ENCODE peak calls at places on chromosome 15, in four cellular contexts. One of them, this sample, is unnamed. For H3K4me1, the result is how much of the 10 kb centered on the place peaks cover.

GRCh38 chr15:88658972-88659931 is 20.4 kb downstream of the ISG20 start:
- DNase-seq in HCT116: peak
- DNase-seq in OCI-LY7: no peak
- DNase-seq in SK-N-SH: no peak
- DNase-seq in this sample: no peak

GRCh38 chr15:85874236-85874635 is 79.5 kb upstream of the KLHL25 start:
- DNase-seq in HCT116: no peak
- DNase-seq in OCI-LY7: no peak
- DNase-seq in SK-N-SH: no peak
- DNase-seq in this sample: no peak

GRCh38 chr15:66746231-66746605 is 44.2 kb downstream of the SMAD6 start:
- DNase-seq in HCT116: no peak
- DNase-seq in OCI-LY7: no peak
- DNase-seq in SK-N-SH: no peak
- DNase-seq in this sample: no peak

GRCh38 chr15:91795281-91795680 is 58.2 kb upstream of the SLCO3A1 start:
- DNase-seq in HCT116: no peak
- DNase-seq in OCI-LY7: no peak
- DNase-seq in SK-N-SH: no peak
- DNase-seq in this sample: no peak

GRCh38 chr15:56869573-56869972 is 48.9 kb upstream of the TCF12 start:
- DNase-seq in HCT116: peak
- DNase-seq in OCI-LY7: peak
- DNase-seq in SK-N-SH: peak
- DNase-seq in this sample: peak

GRCh38 chr15:52295421-52295991 is at the start of gene MYO5C:
- DNase-seq in HCT116: peak
- DNase-seq in OCI-LY7: no peak
- DNase-seq in SK-N-SH: peak
- DNase-seq in this sample: peak

GRCh38 chr15:28110416-28110975 is 11.4 kb upstream of the OCA2 start:
- DNase-seq in HCT116: no peak
- DNase-seq in OCI-LY7: no peak
- DNase-seq in SK-N-SH: no peak
- DNase-seq in this sample: no peak

GRCh38 chr15:73981761-73982222 is 10.3 kb downstream of the STOML1 start:
- DNase-seq in HCT116: no peak
- DNase-seq in OCI-LY7: no peak
- DNase-seq in SK-N-SH: no peak
- DNase-seq in this sample: no peak

GRCh38 chr15:32778391-32779176 is 60.8 kb downstream of the GREM1 start:
- DNase-seq in HCT116: no peak
- DNase-seq in OCI-LY7: no peak
- DNase-seq in SK-N-SH: no peak
- DNase-seq in this sample: no peak

GRCh38 chr15:89630974-89631901 is 24.0 kb downstream of the KIF7 start:
- DNase-seq in HCT116: no peak
- DNase-seq in OCI-LY7: no peak
- DNase-seq in SK-N-SH: peak
- DNase-seq in this sample: no peak

GRCh38 chr15:89912674-89913396 is at the start of gene ARPIN:
- DNase-seq in HCT116: no peak
- DNase-seq in OCI-LY7: no peak
- DNase-seq in SK-N-SH: peak
- DNase-seq in this sample: peak

GRCh38 chr15:89095556-89095955 is 7.3 kb downstream of the ABHD2 start:
- DNase-seq in HCT116: no peak
- DNase-seq in OCI-LY7: no peak
- DNase-seq in SK-N-SH: no peak
- DNase-seq in this sample: no peak

GRCh38 chr15:86647810-86648440 is 568.3 kb downstream of the AGBL1 start:
- DNase-seq in HCT116: no peak
- DNase-seq in OCI-LY7: no peak
- DNase-seq in SK-N-SH: no peak
- DNase-seq in this sample: no peak

GRCh38 chr15:84142888-84143337 is 92.7 kb upstream of the GOLGA6L4 start:
- DNase-seq in HCT116: peak
- DNase-seq in OCI-LY7: peak
- DNase-seq in SK-N-SH: peak
- DNase-seq in this sample: peak

GRCh38 chr15:70099966-70100494 is 2.3 kb upstream of the TLE3 start:
- DNase-seq in HCT116: peak
- DNase-seq in OCI-LY7: peak
- DNase-seq in SK-N-SH: no peak
- DNase-seq in this sample: peak

GRCh38 chr15:41494190-41494921 is 682 bp downstream of the ITPKA start:
- DNase-seq in HCT116: no peak
- DNase-seq in OCI-LY7: peak
- DNase-seq in SK-N-SH: peak
- DNase-seq in this sample: peak

GRCh38 chr15:41494922-41495735 is 1.5 kb downstream of the ITPKA start:
- DNase-seq in HCT116: no peak
- DNase-seq in OCI-LY7: peak
- DNase-seq in SK-N-SH: no peak
- DNase-seq in this sample: peak

GRCh38 chr15:41493205-41493901 is at the start of gene ITPKA:
- DNase-seq in HCT116: no peak
- DNase-seq in OCI-LY7: peak
- DNase-seq in SK-N-SH: peak
- DNase-seq in this sample: peak

GRCh38 chr15:41493902-41494189 is 172 bp downstream of the ITPKA start:
- DNase-seq in HCT116: no peak
- DNase-seq in OCI-LY7: no peak
- DNase-seq in SK-N-SH: no peak
- DNase-seq in this sample: no peak

GRCh38 chr15:41495736-41496599 is 2.3 kb downstream of the ITPKA start:
- DNase-seq in HCT116: no peak
- DNase-seq in OCI-LY7: no peak
- DNase-seq in SK-N-SH: peak
- DNase-seq in this sample: peak
- H3K4me3 ChIP-seq in HCT116: no peak
- H3K4me3 ChIP-seq in OCI-LY7: no peak
- H3K4me3 ChIP-seq in SK-N-SH: no peak
- H3K4me3 ChIP-seq in this sample: peak

GRCh38 chr15:31357148-31357547 is 30.5 kb downstream of the KLF13 start:
- DNase-seq in HCT116: no peak
- DNase-seq in OCI-LY7: peak
- DNase-seq in SK-N-SH: no peak
- DNase-seq in this sample: no peak

GRCh38 chr15:31360158-31360561 is 33.5 kb downstream of the KLF13 start:
- DNase-seq in HCT116: no peak
- DNase-seq in OCI-LY7: no peak
- DNase-seq in SK-N-SH: no peak
- DNase-seq in this sample: no peak

GRCh38 chr15:31358957-31359721 is 32.5 kb downstream of the KLF13 start:
- DNase-seq in HCT116: no peak
- DNase-seq in OCI-LY7: no peak
- DNase-seq in SK-N-SH: no peak
- DNase-seq in this sample: no peak

GRCh38 chr15:31359722-31360111 is 33.1 kb downstream of the KLF13 start:
- DNase-seq in HCT116: no peak
- DNase-seq in OCI-LY7: no peak
- DNase-seq in SK-N-SH: peak
- DNase-seq in this sample: no peak

DNA sequence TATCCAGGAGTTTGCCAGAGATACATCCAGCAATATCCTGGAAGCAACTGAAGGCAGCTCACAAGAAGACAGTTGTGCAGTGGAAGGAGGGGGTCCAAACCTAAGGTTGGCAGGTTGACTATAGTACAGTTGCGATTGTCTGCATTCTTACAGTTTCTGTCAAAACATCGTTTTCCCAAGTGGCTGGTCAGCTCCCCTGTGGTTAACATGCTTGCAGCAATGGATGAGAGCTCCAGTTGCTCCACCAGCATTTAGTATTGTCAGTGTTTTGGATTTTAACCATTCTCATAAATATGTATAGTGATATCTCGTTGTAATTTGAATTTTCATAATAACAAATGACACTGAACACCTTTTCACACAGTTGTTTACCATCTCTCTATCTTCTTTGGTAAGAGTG is 31.5 kb downstream of the KLF13 start:
- DNase-seq in HCT116: no peak
- DNase-seq in OCI-LY7: no peak
- DNase-seq in SK-N-SH: no peak
- DNase-seq in this sample: no peak
- H3K4me1 ChIP-seq in HCT116: under half
- H3K4me1 ChIP-seq in OCI-LY7: half or more
- H3K4me1 ChIP-seq in SK-N-SH: under half
- H3K4me1 ChIP-seq in this sample: under half

GRCh38 chr15:78878356-78878755 is 5.7 kb downstream of the MORF4L1 start:
- DNase-seq in HCT116: no peak
- DNase-seq in OCI-LY7: no peak
- DNase-seq in SK-N-SH: no peak
- DNase-seq in this sample: no peak

GRCh38 chr15:78872155-78872971 is at the start of gene MORF4L1:
- DNase-seq in HCT116: peak
- DNase-seq in OCI-LY7: peak
- DNase-seq in SK-N-SH: peak
- DNase-seq in this sample: peak

GRCh38 chr15:78872972-78873795 is 494 bp downstream of the MORF4L1 start:
- DNase-seq in HCT116: peak
- DNase-seq in OCI-LY7: peak
- DNase-seq in SK-N-SH: peak
- DNase-seq in this sample: peak

GRCh38 chr15:78875107-78875914 is 2.6 kb downstream of the MORF4L1 start:
- DNase-seq in HCT116: no peak
- DNase-seq in OCI-LY7: peak
- DNase-seq in SK-N-SH: no peak
- DNase-seq in this sample: no peak

GRCh38 chr15:78873796-78874761 is 1.4 kb downstream of the MORF4L1 start:
- DNase-seq in HCT116: no peak
- DNase-seq in OCI-LY7: peak
- DNase-seq in SK-N-SH: no peak
- DNase-seq in this sample: peak
- TF ChIP-seq EZH2phosphoT487 in HCT116: no peak
- TF ChIP-seq EZH2phosphoT487 in OCI-LY7: no peak
- TF ChIP-seq EZH2phosphoT487 in SK-N-SH: no peak
- TF ChIP-seq EZH2phosphoT487 in this sample: no peak

DNA sequence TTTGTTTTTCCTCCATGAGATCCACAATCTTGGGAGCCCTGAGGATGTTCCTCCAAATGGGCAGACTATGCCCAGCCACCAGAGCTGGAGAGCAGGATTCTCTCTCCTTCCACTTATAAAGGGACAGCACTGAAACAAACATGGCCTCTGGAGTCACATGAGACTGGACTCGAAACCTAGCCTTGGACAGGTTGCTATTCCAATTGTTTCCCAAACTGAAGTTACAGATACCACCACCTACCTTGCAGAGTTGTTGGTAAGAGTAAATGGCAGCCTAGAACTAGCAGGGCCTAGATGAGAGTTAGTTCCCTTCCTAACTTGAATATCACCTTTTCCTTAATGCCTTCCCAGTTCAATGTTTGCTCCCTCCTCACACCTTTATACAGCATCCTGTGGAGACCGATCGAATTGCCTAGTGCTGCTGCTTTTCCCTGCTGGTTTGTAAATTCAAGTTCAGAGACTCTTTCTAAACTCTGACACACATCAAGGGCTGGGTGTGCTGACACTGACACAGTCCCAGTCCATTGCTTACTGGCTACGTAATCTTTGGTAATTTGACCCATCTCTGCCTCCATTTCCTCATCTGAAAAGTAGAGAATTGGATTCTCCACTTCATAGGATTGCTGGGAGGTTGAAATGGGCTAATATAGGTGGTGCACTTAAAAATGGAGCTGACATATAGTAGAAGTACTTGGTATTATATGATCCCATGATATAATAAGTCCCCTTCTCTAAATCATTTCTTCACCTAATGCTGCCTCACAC is 2.6 kb downstream of the IMP3 start:
- DNase-seq in HCT116: no peak
- DNase-seq in OCI-LY7: no peak
- DNase-seq in SK-N-SH: no peak
- DNase-seq in this sample: no peak
- H3K4me3 ChIP-seq in HCT116: no peak
- H3K4me3 ChIP-seq in OCI-LY7: peak
- H3K4me3 ChIP-seq in SK-N-SH: peak
- H3K4me3 ChIP-seq in this sample: peak

GRCh38 chr15:96029172-96029571 is 301.3 kb upstream of the NR2F2 start:
- DNase-seq in HCT116: no peak
- DNase-seq in OCI-LY7: no peak
- DNase-seq in SK-N-SH: no peak
- DNase-seq in this sample: no peak
- H3K4me1 ChIP-seq in HCT116: under half
- H3K4me1 ChIP-seq in OCI-LY7: under half
- H3K4me1 ChIP-seq in SK-N-SH: under half
- H3K4me1 ChIP-seq in this sample: under half

DNA sequence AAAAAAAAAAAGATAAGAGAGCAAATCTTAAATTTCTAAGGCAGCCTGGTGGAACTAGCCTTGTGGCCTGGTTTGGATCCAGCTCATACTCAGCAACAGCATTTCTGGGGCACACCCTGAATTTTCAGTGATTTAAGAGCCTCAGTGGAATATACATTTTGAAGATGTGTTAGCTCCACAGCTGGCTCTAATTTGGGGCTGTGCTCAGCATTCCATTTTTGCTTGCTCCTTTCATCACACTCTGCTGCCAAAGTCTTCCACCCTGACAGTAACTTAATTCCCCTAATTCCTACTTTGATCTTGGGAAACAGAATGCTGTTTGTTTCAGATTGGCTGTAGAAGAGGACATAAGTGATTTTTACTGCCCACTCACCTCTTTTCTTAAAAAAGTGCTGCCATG is 4.4 kb downstream of the USP50 start:
- DNase-seq in HCT116: no peak
- DNase-seq in OCI-LY7: no peak
- DNase-seq in SK-N-SH: no peak
- DNase-seq in this sample: no peak
- TF ChIP-seq EZH2phosphoT487 in HCT116: no peak
- TF ChIP-seq EZH2phosphoT487 in OCI-LY7: no peak
- TF ChIP-seq EZH2phosphoT487 in SK-N-SH: no peak
- TF ChIP-seq EZH2phosphoT487 in this sample: no peak

GRCh38 chr15:60076582-60077263 is 72.6 kb downstream of the FOXB1 start:
- DNase-seq in HCT116: no peak
- DNase-seq in OCI-LY7: no peak
- DNase-seq in SK-N-SH: no peak
- DNase-seq in this sample: peak
- H3K4me3 ChIP-seq in HCT116: no peak
- H3K4me3 ChIP-seq in OCI-LY7: no peak
- H3K4me3 ChIP-seq in SK-N-SH: no peak
- H3K4me3 ChIP-seq in this sample: no peak